ENCODE peak calls at places on chromosomes 2 and 18, in four cellular contexts. M is H9, S is IMR-90, B is mesenchymal stem cell. U is an unnamed sample.

GRCh38 chr2:214156971-214157370 is 253.9 kb upstream of the VWC2L start:
- DNase-seq in M (no peak), B (no peak), S (no peak), U (no peak)

GRCh38 chr2:155109527-155109926 is 411.0 kb downstream of the KCNJ3 start:
- DNase-seq in B (no peak), S (no peak), M (no peak), U (no peak)

GRCh38 chr2:136118819-136119716 is 1.1 kb upstream of the CXCR4 start:
- DNase-seq in M (peak), S (no peak), B (peak), U (peak)

GRCh38 chr2:129782618-129782960 is 196.9 kb upstream of the RAB6C start:
- DNase-seq in B (no peak), M (no peak), S (no peak), U (no peak)

GRCh38 chr2:236871500-236872001 is 214.1 kb upstream of the COPS8 start:
- DNase-seq in S (peak), B (peak), M (no peak), U (no peak)

GRCh38 chr18:30696201-30696600 is 346.3 kb downstream of the DSC3 start:
- DNase-seq in S (no peak), B (no peak), M (no peak), U (no peak)

GRCh38 chr2:74260495-74260894 is 62.1 kb downstream of the MTHFD2 start:
- DNase-seq in M (no peak), S (no peak), B (no peak), U (no peak)

GRCh38 chr18:12091742-12092141 is 1.9 kb upstream of the ANKRD62 start:
- DNase-seq in S (no peak), M (no peak), B (no peak), U (no peak)

GRCh38 chr2:67471681-67472080 is 74.5 kb downstream of the ETAA1 start:
- DNase-seq in S (peak), M (no peak), B (no peak), U (no peak)

GRCh38 chr2:649461-650342 is 27.5 kb downstream of the TMEM18 start:
- DNase-seq in S (no peak), B (no peak), M (peak), U (no peak)

GRCh38 chr2:65823511-65823910 is 391.1 kb upstream of the SPRED2 start:
- DNase-seq in S (no peak), M (no peak), B (no peak), U (no peak)

GRCh38 chr2:172783091-172783898 is 47.6 kb downstream of the RAPGEF4 start:
- DNase-seq in M (peak), B (peak), S (peak), U (peak)

GRCh38 chr2:71133603-71134002 is 3.2 kb downstream of the MPHOSPH10 start:
- DNase-seq in M (no peak), B (no peak), S (no peak), U (no peak)

GRCh38 chr2:200905618-200906296 is 16.6 kb downstream of the NIF3L1 start:
- DNase-seq in S (peak), B (peak), M (peak), U (peak)

GRCh38 chr18:50775207-50775606 is 44.6 kb downstream of the MRO start:
- DNase-seq in B (no peak), S (no peak), M (peak), U (no peak)

GRCh38 chr2:129619471-129619870 is 360.0 kb upstream of the RAB6C start:
- DNase-seq in M (peak), S (no peak), B (no peak), U (peak)

GRCh38 chr2:178855151-178855550 is 47.9 kb upstream of the TTN start:
- DNase-seq in S (no peak), B (no peak), M (no peak), U (no peak)

GRCh38 chr18:44742126-44742525 is 61.4 kb downstream of the SETBP1 start:
- DNase-seq in S (no peak), M (no peak), B (no peak), U (no peak)

GRCh38 chr18:44741551-44741950 is 60.9 kb downstream of the SETBP1 start:
- DNase-seq in M (no peak), B (no peak), S (no peak), U (no peak)

GRCh38 chr18:44742741-44743311 is 62.1 kb downstream of the SETBP1 start:
- DNase-seq in S (peak), M (no peak), B (no peak), U (peak)

GRCh38 chr18:44744206-44745180 is 63.8 kb downstream of the SETBP1 start:
- DNase-seq in S (no peak), B (no peak), M (peak), U (peak)

GRCh38 chr18:44743626-44744025 is 62.9 kb downstream of the SETBP1 start:
- DNase-seq in S (no peak), M (no peak), B (no peak), U (no peak)
- H2BK5ac ChIP-seq in S (no peak), M (no peak), B (no peak), U (no peak)

GRCh38 chr2:137945229-137945628 is 19.0 kb upstream of the HNMT start:
- DNase-seq in M (no peak), B (no peak), S (no peak), U (no peak)
- H2BK5ac ChIP-seq in M (no peak), B (no peak), S (no peak), U (no peak)

GRCh38 chr18:9665311-9665710 is 42.8 kb upstream of the RAB31 start:
- DNase-seq in B (peak), M (no peak), S (no peak), U (no peak)
- H2BK5ac ChIP-seq in B (no peak), M (no peak), S (no peak), U (no peak)

GRCh38 chr2:20584045-20584636 is 66.8 kb downstream of the HS1BP3 start:
- DNase-seq in S (no peak), M (peak), B (no peak), U (no peak)

GRCh38 chr2:20584637-20585321 is 66.1 kb downstream of the HS1BP3 start:
- DNase-seq in B (peak), S (peak), M (peak), U (peak)

GRCh38 chr2:20586379-20586715 is 64.6 kb downstream of the HS1BP3 start:
- DNase-seq in B (no peak), M (no peak), S (no peak), U (no peak)

GRCh38 chr2:20585710-20586378 is 65.1 kb downstream of the HS1BP3 start:
- DNase-seq in M (no peak), S (no peak), B (no peak), U (no peak)

DNA sequence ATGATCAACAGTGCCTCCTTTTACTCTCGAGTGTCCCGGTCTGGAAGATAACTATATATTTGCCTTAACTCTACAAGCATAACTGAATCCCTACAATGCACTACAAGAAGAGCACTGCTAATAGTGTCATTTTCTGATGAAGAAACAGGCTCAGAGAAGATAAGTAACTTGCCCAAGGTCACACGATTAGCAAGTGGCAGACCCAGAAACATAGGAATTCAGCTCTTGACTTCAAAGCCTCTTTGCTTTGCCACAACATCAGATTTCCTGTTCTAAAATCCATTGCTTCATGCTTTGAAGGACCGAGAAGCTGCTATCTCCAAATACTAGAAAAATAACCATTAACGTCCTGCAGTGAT is 65.6 kb downstream of the HS1BP3 start:
- DNase-seq in B (no peak), S (no peak), M (no peak), U (peak)
- H2BK5ac ChIP-seq in B (peak), S (peak), M (no peak), U (no peak)

GRCh38 chr18:36380173-36380827 is 82.8 kb downstream of the FHOD3 start:
- DNase-seq in S (no peak), B (no peak), M (no peak), U (no peak)

GRCh38 chr18:36377626-36378025 is 80.1 kb downstream of the FHOD3 start:
- DNase-seq in M (no peak), B (no peak), S (no peak), U (no peak)

GRCh38 chr18:36379426-36379984 is 82.0 kb downstream of the FHOD3 start:
- DNase-seq in M (no peak), B (no peak), S (no peak), U (peak)

GRCh38 chr18:36376361-36376760 is 78.8 kb downstream of the FHOD3 start:
- DNase-seq in S (peak), M (no peak), B (no peak), U (no peak)

GRCh38 chr18:36378194-36378593 is 80.7 kb downstream of the FHOD3 start:
- DNase-seq in S (no peak), B (no peak), M (no peak), U (peak)
- H2BK5ac ChIP-seq in S (no peak), B (no peak), M (no peak), U (no peak)

GRCh38 chr2:239266779-239267410 is 133.9 kb downstream of the HDAC4 start:
- DNase-seq in M (no peak), S (no peak), B (no peak), U (no peak)

GRCh38 chr2:239268082-239268481 is 132.7 kb downstream of the HDAC4 start:
- DNase-seq in S (no peak), M (no peak), B (no peak), U (no peak)

GRCh38 chr2:239268549-239268948 is 132.3 kb downstream of the HDAC4 start:
- DNase-seq in B (no peak), M (no peak), S (no peak), U (no peak)

GRCh38 chr2:239266436-239266770 is 134.4 kb downstream of the HDAC4 start:
- DNase-seq in B (no peak), M (no peak), S (no peak), U (no peak)

DNA sequence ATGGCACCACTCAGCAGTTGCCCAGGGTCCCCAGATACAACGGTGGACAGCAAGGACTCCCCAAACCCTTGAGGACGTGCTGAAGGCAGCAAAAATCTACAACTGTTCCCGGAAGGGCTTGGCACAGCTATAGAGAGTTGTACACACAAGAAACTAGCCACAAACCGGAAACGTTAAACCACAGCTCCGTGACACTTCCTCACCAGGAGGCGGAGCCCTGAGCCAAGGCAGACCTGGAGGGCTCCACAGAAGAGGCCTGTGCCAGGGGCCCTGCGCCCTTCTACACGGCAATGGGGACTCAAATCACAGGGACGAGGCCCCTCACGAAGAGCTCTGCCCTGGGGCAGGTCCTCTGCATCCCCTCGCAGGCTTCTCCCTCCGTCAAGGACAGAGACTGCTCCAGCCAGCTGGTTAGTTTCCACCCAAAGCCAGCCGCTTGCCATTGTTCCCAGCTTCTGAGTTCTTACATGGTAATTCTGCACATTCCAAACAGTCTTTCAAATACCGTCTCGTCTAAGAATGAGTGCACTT is 133.3 kb downstream of the HDAC4 start:
- DNase-seq in B (peak), S (peak), M (no peak), U (no peak)
- H2BK5ac ChIP-seq in B (no peak), S (peak), M (no peak), U (no peak)

GRCh38 chr2:241813080-241813805 is 4.2 kb downstream of the NEU4 start:
- DNase-seq in S (no peak), M (peak), B (no peak), U (no peak)

GRCh38 chr2:241813806-241814570 is 5.0 kb downstream of the NEU4 start:
- DNase-seq in M (no peak), S (no peak), B (no peak), U (no peak)

GRCh38 chr2:241811952-241812729 is 3.1 kb downstream of the NEU4 start:
- DNase-seq in S (no peak), B (no peak), M (peak), U (no peak)

GRCh38 chr2:241811209-241811951 is 2.4 kb downstream of the NEU4 start:
- DNase-seq in B (no peak), S (no peak), M (no peak), U (no peak)

GRCh38 chr2:241812730-241813079 is 3.7 kb downstream of the NEU4 start:
- DNase-seq in B (no peak), S (no peak), M (no peak), U (no peak)
- H2BK5ac ChIP-seq in B (no peak), S (no peak), M (no peak), U (no peak)

DNA sequence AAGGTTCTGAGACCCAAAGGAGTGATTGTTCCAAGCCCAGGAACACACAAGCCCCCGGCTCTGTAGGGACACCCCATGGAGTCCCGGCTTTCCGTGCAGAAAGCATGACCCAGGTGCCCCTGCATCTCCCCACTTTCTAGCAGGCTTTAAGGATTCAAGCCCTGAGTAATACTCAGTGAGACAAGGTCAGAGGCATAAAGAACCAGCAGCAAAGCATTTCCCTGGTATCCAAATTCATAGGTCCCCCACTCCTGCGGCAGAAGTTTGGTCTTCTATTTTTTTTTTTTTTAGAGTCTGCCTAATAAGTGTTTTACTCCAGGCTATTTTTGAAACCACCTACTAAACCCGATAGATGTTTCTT is 16.3 kb downstream of the TSHZ1 start:
- DNase-seq in S (no peak), B (no peak), M (no peak), U (no peak)
- H2BK5ac ChIP-seq in S (no peak), B (no peak), M (no peak), U (no peak)